ENCODE peak calls at places on chromosomes 11 and 22, in eight cellular contexts. N is posterior cingulate gyrus, P is nucleus accumbens, T is head of caudate nucleus, I is mesenchymal stem cell, C is body of pancreas, B is AML-193, H is Karpas-422. J is an unnamed sample.

GRCh38 chr11:111421251-111421650 is 42.2 kb upstream of the POU2AF1 start:
- DNase-seq in N (no peak), P (no peak), T (no peak), I (no peak), C (no peak), B (no peak), H (peak), J (no peak)

GRCh38 chr22:43853328-43853931 is 8.9 kb downstream of the SULT4A1 start:
- DNase-seq in N (no peak), P (no peak), T (no peak), I (no peak), C (no peak), B (no peak), H (peak), J (no peak)

GRCh38 chr22:48238018-48238915 is 1475.8 kb downstream of the TBC1D22A start:
- DNase-seq in N (no peak), P (no peak), T (no peak), I (no peak), C (no peak), B (no peak), H (no peak), J (no peak)

GRCh38 chr22:44550666-44551491 is 52.8 kb upstream of the RTL6 start:
- DNase-seq in N (no peak), P (no peak), T (no peak), I (peak), C (no peak), B (no peak), H (no peak), J (no peak)

GRCh38 chr11:134248910-134249480 is 4.2 kb downstream of the THYN1 start:
- DNase-seq in N (no peak), P (no peak), T (no peak), I (no peak), C (no peak), B (no peak), H (no peak), J (no peak)

GRCh38 chr11:29750392-29750791 is 266.4 kb downstream of the KCNA4 start:
- DNase-seq in N (no peak), P (no peak), T (no peak), I (no peak), C (no peak), B (no peak), H (no peak), J (no peak)

GRCh38 chr11:69417211-69418085 is 64.0 kb upstream of the LINC01488 start:
- DNase-seq in N (no peak), P (no peak), T (no peak), I (no peak), C (peak), B (no peak), H (no peak), J (no peak)

GRCh38 chr22:27387561-27387960 is 414.0 kb downstream of the MN1 start:
- DNase-seq in N (no peak), P (no peak), T (no peak), I (no peak), C (no peak), B (no peak), H (no peak), J (no peak)

GRCh38 chr11:94657629-94658028 is 90.5 kb downstream of the PIWIL4 start:
- DNase-seq in N (no peak), P (no peak), T (no peak), I (no peak), C (no peak), B (no peak), H (no peak), J (no peak)

GRCh38 chr11:111367411-111368284 is 11.4 kb downstream of the POU2AF1 start:
- DNase-seq in N (no peak), P (no peak), T (no peak), I (no peak), C (no peak), B (no peak), H (peak), J (no peak)

GRCh38 chr22:37546436-37547248 is 13.6 kb upstream of the CDC42EP1 start:
- DNase-seq in N (no peak), P (no peak), T (peak), I (peak), C (peak), B (no peak), H (no peak), J (no peak)

GRCh38 chr22:17753401-17753989 is 20.8 kb downstream of the BID start:
- DNase-seq in N (no peak), P (no peak), T (no peak), I (peak), C (no peak), B (no peak), H (no peak), J (no peak)

GRCh38 chr22:29647954-29648737 is 44.7 kb downstream of the NF2 start:
- DNase-seq in N (no peak), P (no peak), T (no peak), I (no peak), C (no peak), B (no peak), H (no peak), J (no peak)

GRCh38 chr11:71302911-71303310 is 50.5 kb upstream of the SHANK2 start:
- DNase-seq in N (no peak), P (no peak), T (no peak), I (peak), C (no peak), B (no peak), H (no peak), J (no peak)

GRCh38 chr11:65590240-65590738 is 5.3 kb downstream of the KCNK7 start:
- DNase-seq in N (no peak), P (no peak), T (no peak), I (no peak), C (no peak), B (no peak), H (no peak), J (peak)

J was measured in NCI-H2081.